ENCODE peak calls at places on chromosomes 6 and 20, in ten cellular contexts. M is erythroblast; N is left cardiac atrium; I is RWPE1; R is activated T-cell treated with anti-CD3 and anti-CD28 coated beads, Interleukin-2, amount 50 U/mL, for 72 hours; A is omental fat pad; U is ascending aorta; W is ovary; Y is C1 segment of cervical spinal cord; D is A549. C is an unnamed sample.

GRCh38 chr6:30888472-30889137 is 4.3 kb downstream of the DDR1 start:
- DNase-seq in Y (no peak), A (no peak), M (no peak), N (no peak), W (no peak), I (no peak), U (no peak), R (no peak), D (no peak), C (no peak)

GRCh38 chr6:73722318-73723060 is 26.5 kb downstream of the CD109 start:
- DNase-seq in R (peak), D (no peak), U (no peak), M (no peak), I (peak), W (no peak), Y (no peak), N (no peak), A (no peak), C (no peak)

GRCh38 chr20:49571553-49571835 is 3.6 kb upstream of the PTGIS start:
- DNase-seq in I (no peak), U (no peak), R (no peak), M (no peak), Y (no peak), W (no peak), D (no peak), A (no peak), N (no peak), C (no peak)

GRCh38 chr6:87222676-87223075 is 67.3 kb downstream of the ZNF292 start:
- DNase-seq in I (no peak), W (no peak), R (no peak), M (no peak), Y (no peak), A (no peak), D (no peak), N (no peak), U (no peak), C (no peak)

GRCh38 chr6:130587778-130588520 is 222.1 kb downstream of the TMEM200A start:
- DNase-seq in D (no peak), I (peak), N (no peak), R (no peak), M (no peak), A (no peak), W (no peak), Y (no peak), U (no peak), C (no peak)

GRCh38 chr20:62433655-62434054 is 6.3 kb upstream of the RBBP8NL start:
- DNase-seq in I (no peak), U (no peak), N (peak), M (no peak), Y (no peak), A (no peak), W (no peak), D (no peak), R (no peak), C (peak)

GRCh38 chr6:68139130-68139529 is 496.0 kb upstream of the ADGRB3 start:
- DNase-seq in Y (no peak), M (no peak), I (no peak), A (no peak), W (no peak), R (no peak), D (no peak), N (no peak), U (no peak), C (no peak)

GRCh38 chr6:35534396-35535170 is 21.9 kb upstream of the TULP1 start:
- DNase-seq in W (no peak), I (no peak), D (no peak), R (no peak), Y (no peak), M (no peak), U (no peak), A (no peak), N (no peak), C (no peak)

GRCh38 chr6:15287670-15288069 is 41.8 kb downstream of the JARID2 start:
- DNase-seq in U (no peak), I (no peak), A (no peak), Y (no peak), N (no peak), M (no peak), R (no peak), D (no peak), W (no peak), C (no peak)

GRCh38 chr20:2108987-2109386 is 7.4 kb downstream of the STK35 start:
- DNase-seq in D (peak), Y (no peak), A (no peak), M (no peak), R (no peak), U (no peak), W (no peak), I (peak), N (no peak), C (no peak)

GRCh38 chr20:60268502-60268901 is 310.3 kb downstream of the CDH26 start:
- DNase-seq in A (no peak), Y (no peak), R (no peak), D (no peak), N (no peak), W (no peak), M (peak), U (no peak), I (peak), C (no peak)

GRCh38 chr6:118705799-118706481 is 54.5 kb upstream of the CEP85L start:
- DNase-seq in D (no peak), A (no peak), M (no peak), W (no peak), U (no peak), I (no peak), R (peak), N (no peak), Y (peak), C (no peak)

C was measured in prostate gland.